ENCODE peak calls at places on chromosome 15, in seven cellular contexts. A is bronchial epithelial cell, X is neural crest cell, L is mammary epithelial cell, P is colonic mucosa, F is keratinocyte, O is fibroblast of mammary gland. C is an unnamed sample.

GRCh38 chr15:80977627-80978036 is 12.0 kb downstream of the MESD start:
- DNase-seq in A (peak; percentile 47), X (peak; percentile 63), L (no peak), P (peak; percentile 78), F (no peak), O (peak; percentile 65), C (no peak)

GRCh38 chr15:91956026-91956723 is 102.7 kb downstream of the SLCO3A1 start:
- DNase-seq in A (peak; percentile 89), X (no peak), L (peak; percentile 93), P (peak; percentile 32), F (no peak), O (peak; percentile 43), C (no peak)

GRCh38 chr15:67359431-67360082 is 105.0 kb downstream of the IQCH start:
- DNase-seq in A (no peak), X (no peak), L (no peak), P (no peak), F (no peak), O (no peak), C (no peak)

GRCh38 chr15:57203906-57204305 is 172.4 kb upstream of the CGNL1 start:
- DNase-seq in A (no peak), X (no peak), L (no peak), P (no peak), F (no peak), O (no peak), C (no peak)

GRCh38 chr15:67072951-67073350 is 7.5 kb downstream of the SMAD3 start:
- DNase-seq in A (no peak), X (no peak), L (no peak), P (no peak), F (no peak), O (peak; percentile 10), C (no peak)

GRCh38 chr15:42547926-42548257 is 701 bp downstream of the LRRC57 start:
- DNase-seq in A (peak; percentile 44), X (no peak), L (no peak), P (no peak), F (no peak), O (no peak), C (no peak)

GRCh38 chr15:100919481-100920405 is 586 bp downstream of the LRRK1 start:
- DNase-seq in A (no peak), X (no peak), L (peak; percentile 39), P (no peak), F (no peak), O (peak; percentile 17), C (no peak)

GRCh38 chr15:77027697-77028450 is 32.9 kb downstream of the PSTPIP1 start:
- DNase-seq in A (no peak), X (no peak), L (no peak), P (peak; percentile 26), F (no peak), O (no peak), C (peak; percentile 17)

GRCh38 chr15:89792106-89792805 is 16.1 kb downstream of the MESP2 start:
- DNase-seq in A (no peak), X (no peak), L (no peak), P (no peak), F (no peak), O (no peak), C (no peak)

GRCh38 chr15:63463793-63464192 is 40.6 kb upstream of the USP3 start:
- DNase-seq in A (no peak), X (no peak), L (no peak), P (peak; percentile 62), F (no peak), O (no peak), C (no peak)

GRCh38 chr15:63469984-63470383 is 34.4 kb upstream of the USP3 start:
- DNase-seq in A (no peak), X (no peak), L (no peak), P (no peak), F (no peak), O (no peak), C (no peak)

GRCh38 chr15:63469190-63469589 is 35.2 kb upstream of the USP3 start:
- DNase-seq in A (no peak), X (no peak), L (no peak), P (no peak), F (no peak), O (no peak), C (no peak)

GRCh38 chr15:63465104-63465503 is 39.3 kb upstream of the USP3 start:
- DNase-seq in A (peak; percentile 60), X (no peak), L (peak; percentile 52), P (no peak), F (no peak), O (peak; percentile 60), C (no peak)

GRCh38 chr15:63466378-63467192 is 37.8 kb upstream of the USP3 start:
- DNase-seq in A (peak; percentile 75), X (peak; percentile 52), L (peak; percentile 56), P (peak; percentile 79), F (no peak), O (peak; percentile 77), C (no peak)
- TF ChIP-seq CTCF in A (peak; percentile 73), X (peak; percentile 74), L (peak; percentile 56), P (peak; percentile 50), F (peak; percentile 83), O (peak; percentile 73), C (no peak)

GRCh38 chr15:83378921-83379561 is 68.1 kb upstream of the SH3GL3 start:
- DNase-seq in A (peak; percentile 81), X (no peak), L (peak; percentile 83), P (no peak), F (peak; percentile 92), O (no peak), C (no peak)
- TF ChIP-seq CTCF in A (no peak), X (no peak), L (no peak), P (no peak), F (no peak), O (no peak), C (no peak)

GRCh38 chr15:45863881-45864580 is 229.2 kb downstream of the SQOR start:
- DNase-seq in A (peak; percentile 83), X (no peak), L (peak; percentile 71), P (no peak), F (no peak), O (no peak), C (no peak)
- TF ChIP-seq CTCF in A (no peak), X (no peak), L (no peak), P (no peak), F (no peak), O (no peak), C (no peak)

DNA sequence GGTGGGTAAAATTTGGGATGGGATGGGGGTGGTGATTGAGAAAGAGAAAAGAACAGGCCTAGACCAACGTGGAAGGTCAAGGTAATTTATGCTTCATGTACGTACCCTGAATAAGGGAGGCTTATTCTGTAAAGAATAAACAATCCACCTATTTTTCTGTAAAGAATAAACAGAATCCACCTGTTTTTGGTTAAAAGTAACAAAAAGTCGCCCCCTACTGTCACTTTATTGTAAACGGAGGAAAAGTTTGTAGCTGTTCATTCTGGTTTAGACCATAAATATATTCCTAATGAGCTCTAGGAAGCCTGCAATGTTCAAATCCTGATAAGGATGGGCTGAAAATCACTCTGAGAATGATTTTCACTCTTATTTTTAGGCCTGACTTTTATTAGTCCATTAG is 23.5 kb upstream of the SQOR start:
- DNase-seq in A (no peak), X (no peak), L (no peak), P (no peak), F (no peak), O (peak; percentile 42), C (no peak)
- TF ChIP-seq CTCF in A (peak; percentile 32), X (peak; percentile 64), L (peak; percentile 39), P (peak; percentile 25), F (peak; percentile 23), O (peak; percentile 54), C (peak; percentile 54)